ENCODE peak calls at places on chromosomes 16 and 17, in four cellular contexts. X, S, A and F are unnamed samples. For H3K9me3, the result is how much of the 10 kb centered on the place peaks cover.

GRCh38 chr16:86846136-86846535 is 267.8 kb downstream of the FOXL1 start:
- DNase-seq in A (no peak), X (no peak), S (no peak), F (no peak)

GRCh38 chr17:41140360-41141132 is at the start of gene KRTAP4-6:
- DNase-seq in S (no peak), A (no peak), X (no peak), F (no peak)

GRCh38 chr16:87780385-87780989 is 14.7 kb upstream of the KLHDC4 start:
- DNase-seq in A (no peak), S (peak), X (no peak), F (no peak)

GRCh38 chr17:80860703-80861359 is 130.8 kb upstream of the CHMP6 start:
- DNase-seq in S (no peak), A (no peak), X (no peak), F (peak)

GRCh38 chr16:29256501-29256981 is 150.0 kb downstream of the NPIPB11 start:
- DNase-seq in S (no peak), A (no peak), X (no peak), F (no peak)

GRCh38 chr17:72187544-72187943 is 66.7 kb downstream of the SOX9 start:
- DNase-seq in X (no peak), A (peak), S (peak), F (peak)

GRCh38 chr16:11759163-11759834 is 16.6 kb upstream of the TXNDC11 start:
- DNase-seq in A (no peak), X (no peak), S (peak), F (no peak)

GRCh38 chr17:82767041-82767754 is 15.3 kb downstream of the TBCD start:
- DNase-seq in S (peak), A (peak), X (no peak), F (peak)

GRCh38 chr16:78127130-78127529 is 27.7 kb downstream of the WWOX start:
- DNase-seq in S (no peak), X (no peak), A (no peak), F (no peak)

GRCh38 chr17:72850410-72850809 is 242.1 kb downstream of the SLC39A11 start:
- DNase-seq in S (no peak), A (no peak), X (no peak), F (no peak)

GRCh38 chr16:27284865-27285675 is 16.5 kb upstream of the NSMCE1 start:
- DNase-seq in A (no peak), S (no peak), X (no peak), F (no peak)

GRCh38 chr16:57985204-57986121 is 14.5 kb upstream of the CNGB1 start:
- DNase-seq in X (no peak), A (no peak), S (no peak), F (no peak)

GRCh38 chr17:36890398-36891190 is 46.7 kb upstream of the LHX1 start:
- DNase-seq in S (no peak), A (no peak), X (no peak), F (no peak)

GRCh38 chr16:11507350-11507749 is 79.4 kb downstream of the LITAF start:
- DNase-seq in X (no peak), S (no peak), A (no peak), F (no peak)

GRCh38 chr17:3647769-3648540 is 11.4 kb downstream of the CTNS start:
- DNase-seq in X (no peak), S (peak), A (peak), F (no peak)

GRCh38 chr16:3321802-3322201 is 16.5 kb downstream of the ZNF75A start:
- DNase-seq in S (no peak), X (no peak), A (no peak), F (no peak)
- H3K9me3 ChIP-seq in S (half or more), X (half or more), A (under half), F (half or more)

DNA sequence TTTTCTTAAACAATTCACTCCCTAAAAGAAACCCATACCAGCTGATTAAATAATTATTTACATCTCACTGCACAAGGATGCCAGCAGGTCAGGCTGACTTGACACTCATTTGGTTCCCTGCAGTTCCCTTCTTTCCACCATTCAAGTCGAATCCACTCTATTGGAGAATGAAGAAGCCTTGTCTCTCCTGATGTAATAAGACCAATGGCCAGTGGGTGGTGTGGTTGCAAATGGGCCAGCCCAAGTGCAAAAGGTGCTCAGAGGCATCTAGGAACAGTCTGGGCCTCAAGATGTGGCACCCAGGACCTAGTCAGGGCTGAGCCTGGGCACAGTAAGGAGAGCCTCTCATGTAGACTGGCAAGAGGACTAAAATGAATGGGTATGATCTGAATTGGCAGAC is 9.3 kb downstream of the C16orf78 start:
- DNase-seq in X (no peak), S (peak), A (no peak), F (no peak)
- TF ChIP-seq CTCF in X (no peak), S (no peak), A (no peak), F (no peak)

DNA sequence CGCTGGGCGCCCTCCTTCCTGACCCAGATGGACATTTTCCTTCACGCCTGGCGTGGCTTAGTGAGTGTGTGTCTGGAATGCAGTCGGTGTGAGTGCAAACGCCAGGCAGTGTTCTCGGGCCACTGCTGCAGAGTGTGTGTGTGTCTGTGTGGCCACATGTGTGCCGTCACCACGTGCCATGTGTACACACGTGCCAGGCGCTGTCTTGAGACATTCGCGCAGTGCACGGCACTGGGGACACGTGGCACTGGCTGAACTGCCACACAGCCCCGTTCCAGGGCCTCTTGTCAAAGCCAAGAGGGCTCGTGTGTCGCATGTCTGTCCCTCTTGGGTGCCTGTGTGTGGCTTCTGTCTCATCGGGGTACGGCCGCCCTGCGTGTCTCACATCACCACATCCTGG is 28.8 kb downstream of the MAPK8IP3 start:
- DNase-seq in A (no peak), X (no peak), S (no peak), F (no peak)
- H3K9me3 ChIP-seq in A (under half), X (under half), S (under half), F (under half)

GRCh38 chr16:70252355-70252988 is 732 bp upstream of the EXOSC6 start:
- DNase-seq in A (no peak), S (no peak), X (no peak), F (no peak)
- TF ChIP-seq CTCF in A (peak), S (peak), X (no peak), F (no peak)

DNA sequence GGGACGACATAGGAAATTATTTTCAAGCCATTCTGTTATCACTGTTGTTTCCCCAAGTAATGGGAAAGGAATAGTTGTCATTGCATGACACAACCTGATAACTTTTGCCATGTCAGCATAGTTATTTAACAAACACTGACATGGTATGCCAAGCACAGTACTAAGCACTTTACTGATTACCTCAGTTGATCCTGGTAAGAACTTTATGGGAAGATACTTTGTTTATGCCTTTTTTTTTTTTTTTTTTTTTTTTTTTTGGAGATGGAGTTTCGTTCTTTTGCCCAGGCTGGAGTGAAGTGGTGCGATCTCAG is 15.7 kb upstream of the PNPO start:
- DNase-seq in A (no peak), X (no peak), S (no peak), F (no peak)
- H3K9me3 ChIP-seq in A (under half), X (under half), S (under half), F (under half)